ENCODE peak calls at places on chromosome 1, in six cellular contexts. C, R, S, M, N and Y are unnamed samples.

GRCh38 chr1:215282557-215282956 is 200.0 kb downstream of the KCNK2 start:
- DNase-seq in C (no peak), R (no peak), S (no peak), M (no peak), N (peak), Y (no peak)

GRCh38 chr1:161986328-161986727 is 37.3 kb downstream of the OLFML2B start:
- DNase-seq in C (no peak), R (no peak), S (no peak), M (peak), N (peak), Y (no peak)

GRCh38 chr1:232306269-232306911 is 323.5 kb downstream of the SIPA1L2 start:
- DNase-seq in C (peak), R (peak), S (no peak), M (no peak), N (no peak), Y (no peak)

GRCh38 chr1:181412746-181413145 is 70.6 kb upstream of the CACNA1E start:
- DNase-seq in C (no peak), R (no peak), S (no peak), M (no peak), N (no peak), Y (no peak)

GRCh38 chr1:18575620-18576019 is 55.0 kb upstream of the PAX7 start:
- DNase-seq in C (peak), R (peak), S (no peak), M (peak), N (no peak), Y (peak)

GRCh38 chr1:205913451-205914204 is 29.6 kb downstream of the SLC26A9 start:
- DNase-seq in C (peak), R (peak), S (no peak), M (peak), N (peak), Y (no peak)

GRCh38 chr1:21318714-21319159 is 28.5 kb upstream of the ECE1 start:
- DNase-seq in C (peak), R (peak), S (no peak), M (peak), N (peak), Y (no peak)

GRCh38 chr1:15245593-15246325 is 1.3 kb upstream of the FHAD1 start:
- DNase-seq in C (no peak), R (no peak), S (no peak), M (peak), N (peak), Y (no peak)

GRCh38 chr1:24526940-24527542 is 24.4 kb downstream of the RCAN3 start:
- DNase-seq in C (no peak), R (peak), S (no peak), M (no peak), N (peak), Y (peak)

GRCh38 chr1:28815533-28815932 is 3.6 kb downstream of the OPRD1 start:
- DNase-seq in C (no peak), R (no peak), S (no peak), M (no peak), N (no peak), Y (no peak)

GRCh38 chr1:157194739-157195520 is 56.7 kb upstream of the ETV3 start:
- DNase-seq in C (no peak), R (no peak), S (no peak), M (no peak), N (no peak), Y (no peak)

GRCh38 chr1:8217011-8217711 is 100.8 kb upstream of the SLC45A1 start:
- DNase-seq in C (no peak), R (no peak), S (no peak), M (peak), N (peak), Y (peak)

GRCh38 chr1:180213401-180214177 is 16.5 kb upstream of the LHX4 start:
- DNase-seq in C (no peak), R (no peak), S (no peak), M (no peak), N (peak), Y (no peak)

DNA sequence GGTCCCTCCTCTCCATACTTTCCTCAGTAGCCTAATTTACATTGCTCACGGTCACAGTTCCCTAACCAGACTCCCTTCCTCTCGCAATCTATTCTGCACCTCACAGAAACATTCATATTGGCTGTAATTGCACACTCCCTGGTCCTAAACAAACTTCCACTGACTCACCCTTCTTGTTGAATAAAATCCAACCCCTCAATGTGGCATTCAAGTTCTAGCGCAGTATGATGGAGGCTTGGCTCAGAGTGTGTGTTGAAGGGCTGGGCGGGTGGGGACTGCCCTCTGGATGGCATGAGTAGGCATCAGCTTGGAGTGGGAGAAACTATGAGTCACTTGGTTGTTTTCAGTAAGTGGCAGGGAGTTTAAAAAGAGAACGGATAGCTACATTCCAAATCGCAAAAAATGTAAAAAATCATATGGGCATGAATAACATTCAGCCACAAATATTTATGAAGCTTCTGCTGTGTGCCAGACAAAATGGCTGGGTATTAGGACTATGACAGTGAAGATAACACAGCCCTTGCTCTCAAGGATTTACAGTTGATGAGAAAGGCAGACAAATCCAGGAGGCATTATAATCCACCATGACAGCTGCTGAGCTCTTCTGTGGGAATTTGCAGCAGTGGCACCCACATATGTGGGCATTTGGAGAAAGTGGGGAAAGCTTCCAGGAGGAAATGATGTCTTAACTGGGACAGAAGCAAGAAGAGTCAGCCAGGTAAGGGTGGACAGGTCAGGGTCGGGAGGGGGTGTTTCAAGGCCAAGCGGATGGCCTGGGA is 42.2 kb upstream of the LYST start:
- DNase-seq in C (peak), R (peak), S (no peak), M (no peak), N (peak), Y (no peak)
- H3K4me3 ChIP-seq in C (no peak), R (no peak), S (no peak), M (no peak), N (no peak), Y (no peak)

GRCh38 chr1:207069059-207069458 is 16.0 kb downstream of the PFKFB2 start:
- DNase-seq in C (no peak), R (no peak), S (no peak), M (no peak), N (no peak), Y (no peak)

GRCh38 chr1:207072241-207072640 is 16.4 kb upstream of the C4BPB start:
- DNase-seq in C (no peak), R (no peak), S (no peak), M (no peak), N (no peak), Y (no peak)

GRCh38 chr1:207071426-207071825 is 17.2 kb upstream of the C4BPB start:
- DNase-seq in C (no peak), R (no peak), S (no peak), M (no peak), N (no peak), Y (peak)

GRCh38 chr1:207070811-207071210 is 17.7 kb downstream of the PFKFB2 start:
- DNase-seq in C (no peak), R (no peak), S (no peak), M (no peak), N (no peak), Y (no peak)

GRCh38 chr1:207069858-207070506 is 16.9 kb downstream of the PFKFB2 start:
- DNase-seq in C (no peak), R (no peak), S (no peak), M (no peak), N (no peak), Y (no peak)
- H3K4me3 ChIP-seq in C (no peak), R (no peak), S (no peak), M (no peak), N (no peak), Y (no peak)

DNA sequence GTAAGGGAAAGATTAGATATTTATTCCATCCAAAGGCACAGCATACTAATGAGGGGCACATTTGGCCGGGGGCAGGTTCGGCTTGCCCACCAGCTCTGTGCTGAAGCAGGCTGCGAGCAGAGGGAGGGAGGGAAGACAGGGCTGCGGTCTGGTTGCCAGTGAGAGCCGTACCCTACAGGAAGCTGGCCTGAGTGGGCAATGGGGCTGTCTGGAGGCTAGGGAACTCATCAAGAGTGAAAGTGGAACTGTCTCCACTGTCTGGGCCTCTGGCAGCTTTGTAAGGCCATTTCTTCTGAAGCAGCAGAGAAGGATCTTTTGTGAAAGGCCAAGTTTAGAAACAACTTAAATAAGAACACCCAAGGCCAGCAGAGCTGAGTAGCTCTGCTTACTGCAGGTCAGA is 27.0 kb downstream of the SYT6 start:
- DNase-seq in C (no peak), R (no peak), S (no peak), M (no peak), N (no peak), Y (no peak)
- H3K4me3 ChIP-seq in C (no peak), R (no peak), S (no peak), M (no peak), N (no peak), Y (no peak)

DNA sequence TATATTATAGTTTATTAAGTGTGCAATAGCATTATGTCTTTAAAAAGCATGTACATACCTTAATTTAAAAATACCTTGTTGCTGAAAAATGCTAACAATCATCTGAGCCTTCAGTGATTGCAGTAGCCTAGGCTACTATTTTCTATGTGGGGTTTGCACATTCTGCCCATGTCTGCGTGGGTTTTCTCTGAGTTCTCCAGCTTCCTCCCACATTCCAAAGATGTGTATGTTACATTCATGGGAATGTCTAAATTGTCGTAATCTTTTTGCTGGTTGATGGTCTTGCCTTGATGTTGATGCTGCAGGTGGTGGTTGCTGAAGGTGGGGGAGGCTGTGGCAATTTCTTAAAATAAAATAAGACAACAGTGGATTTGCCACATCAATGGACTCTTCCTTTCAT is 12.5 kb downstream of the AADACL3 start:
- DNase-seq in C (no peak), R (no peak), S (no peak), M (no peak), N (no peak), Y (no peak)
- H3K4me3 ChIP-seq in C (no peak), R (no peak), S (no peak), M (no peak), N (no peak), Y (no peak)

DNA sequence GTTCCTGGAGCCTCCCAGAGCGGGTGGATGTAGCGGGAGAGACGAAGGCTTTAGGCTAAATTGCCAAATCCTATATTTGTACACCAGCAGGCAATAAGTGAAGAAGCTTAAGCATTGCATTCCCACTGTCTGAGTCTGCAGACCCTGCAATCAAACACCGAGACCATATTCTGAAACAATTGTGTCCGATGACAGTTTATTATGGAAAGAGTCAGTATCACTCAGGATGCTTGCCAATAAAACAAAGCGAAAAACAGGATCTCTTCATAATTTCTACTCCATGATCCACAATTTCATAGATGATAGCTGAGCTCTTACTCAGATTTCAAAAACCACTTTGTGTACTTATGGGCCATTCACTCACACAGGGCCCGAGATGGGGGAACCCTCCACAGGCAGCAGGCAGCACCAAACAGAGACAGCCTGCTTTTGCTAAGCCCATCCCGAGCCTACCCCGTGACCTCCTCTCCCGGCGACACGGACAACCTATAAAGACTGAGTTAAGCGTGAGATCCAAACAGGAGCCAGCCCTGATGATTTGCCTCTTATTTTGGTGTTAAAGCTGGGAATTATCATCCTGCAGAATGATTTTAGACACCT is 212.5 kb downstream of the GPATCH2 start:
- DNase-seq in C (no peak), R (no peak), S (no peak), M (no peak), N (peak), Y (no peak)
- H3K4me3 ChIP-seq in C (no peak), R (no peak), S (no peak), M (no peak), N (no peak), Y (no peak)

GRCh38 chr1:220527279-220528048 is 472 bp upstream of the MARK1 start:
- DNase-seq in C (peak), R (no peak), S (peak), M (peak), N (peak), Y (no peak)

GRCh38 chr1:220528679-220529529 is 968 bp downstream of the MARK1 start:
- DNase-seq in C (no peak), R (no peak), S (no peak), M (peak), N (peak), Y (no peak)

GRCh38 chr1:220526294-220526693 is 1.6 kb upstream of the MARK1 start:
- DNase-seq in C (no peak), R (no peak), S (no peak), M (peak), N (peak), Y (no peak)

GRCh38 chr1:220528049-220528678 is at the start of gene MARK1:
- DNase-seq in C (peak), R (no peak), S (no peak), M (peak), N (peak), Y (no peak)

DNA sequence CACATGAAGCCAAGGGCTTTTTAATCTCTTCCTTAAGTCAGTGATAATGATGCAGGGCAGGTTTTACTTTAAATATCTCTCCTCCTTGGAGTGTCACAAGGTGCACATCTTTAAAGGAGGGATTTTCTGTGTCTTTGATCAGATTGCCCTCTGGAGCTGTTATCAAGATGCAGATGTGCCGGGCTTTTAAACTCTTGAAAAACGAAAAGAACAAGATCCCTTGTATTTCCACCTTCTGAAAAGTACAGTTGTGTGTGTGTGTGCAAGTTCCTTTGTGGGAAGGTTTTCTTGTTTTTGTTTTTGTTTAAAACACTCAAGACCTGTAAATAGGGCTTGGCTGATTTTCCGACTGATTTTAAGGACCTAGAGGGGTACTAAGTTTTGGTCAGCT is 1.6 kb downstream of the MARK1 start:
- DNase-seq in C (no peak), R (no peak), S (no peak), M (no peak), N (no peak), Y (no peak)
- H3K4me3 ChIP-seq in C (peak), R (peak), S (peak), M (peak), N (peak), Y (no peak)

DNA sequence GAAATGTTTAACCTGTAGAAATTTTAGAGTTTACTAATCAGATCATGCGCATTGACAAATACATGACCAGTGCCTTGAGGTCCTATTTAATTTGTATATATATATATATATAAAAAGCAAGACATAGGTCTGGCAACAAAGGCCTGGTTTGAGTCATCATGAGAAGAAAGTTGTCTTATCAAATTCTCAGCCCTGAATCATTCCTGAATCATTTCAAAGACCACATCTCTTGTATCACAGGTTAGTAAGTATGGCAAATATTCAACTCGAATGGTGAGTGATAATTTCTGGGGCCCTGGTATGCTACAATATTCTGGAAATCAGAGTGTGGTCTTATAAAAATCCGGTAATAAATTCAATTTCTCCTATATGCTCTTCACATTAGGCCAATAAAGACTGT is 309.5 kb downstream of the BRINP3 start:
- DNase-seq in C (no peak), R (peak), S (no peak), M (no peak), N (peak), Y (no peak)
- H3K4me3 ChIP-seq in C (no peak), R (no peak), S (no peak), M (no peak), N (no peak), Y (no peak)